ENCODE peak calls at places on chromosomes 5 and 9, in ten cellular contexts. One of them, this sample, is unnamed.

GRCh38 chr5:142813208-142813607 is 43.0 kb downstream of the ARHGAP26 start:
- DNase-seq in NCI-H460: no peak
- DNase-seq in effector CD8-positive, alpha-beta T cell: no peak
- DNase-seq in AG04449: no peak
- DNase-seq in epithelial cell of esophagus: no peak
- DNase-seq in A549: no peak
- DNase-seq in T-helper 2 cell: no peak
- DNase-seq in AG10803: no peak
- DNase-seq in iPS-NIHi11: no peak
- DNase-seq in stimulated activated CD4-positive, alpha-beta T cell treated with anti-CD3 and anti-CD28 coated beads, Interleukin-4, amount 100 ng/mL, for 24 hours: no peak
- DNase-seq in this sample: no peak

GRCh38 chr5:149439899-149440655 is 61.0 kb upstream of the IL17B start:
- DNase-seq in NCI-H460: peak
- DNase-seq in effector CD8-positive, alpha-beta T cell: no peak
- DNase-seq in AG04449: no peak
- DNase-seq in epithelial cell of esophagus: peak
- DNase-seq in A549: peak
- DNase-seq in T-helper 2 cell: no peak
- DNase-seq in AG10803: no peak
- DNase-seq in iPS-NIHi11: peak
- DNase-seq in stimulated activated CD4-positive, alpha-beta T cell treated with anti-CD3 and anti-CD28 coated beads, Interleukin-4, amount 100 ng/mL, for 24 hours: no peak
- DNase-seq in this sample: no peak

GRCh38 chr5:3006526-3006925 is 255.0 kb upstream of the IRX2 start:
- DNase-seq in NCI-H460: no peak
- DNase-seq in effector CD8-positive, alpha-beta T cell: no peak
- DNase-seq in AG04449: no peak
- DNase-seq in epithelial cell of esophagus: no peak
- DNase-seq in A549: no peak
- DNase-seq in T-helper 2 cell: no peak
- DNase-seq in AG10803: no peak
- DNase-seq in iPS-NIHi11: no peak
- DNase-seq in stimulated activated CD4-positive, alpha-beta T cell treated with anti-CD3 and anti-CD28 coated beads, Interleukin-4, amount 100 ng/mL, for 24 hours: no peak
- DNase-seq in this sample: no peak

GRCh38 chr9:801399-802071 is 40.0 kb upstream of the DMRT1 start:
- DNase-seq in NCI-H460: no peak
- DNase-seq in effector CD8-positive, alpha-beta T cell: no peak
- DNase-seq in AG04449: peak
- DNase-seq in epithelial cell of esophagus: peak
- DNase-seq in A549: no peak
- DNase-seq in T-helper 2 cell: no peak
- DNase-seq in AG10803: peak
- DNase-seq in iPS-NIHi11: no peak
- DNase-seq in stimulated activated CD4-positive, alpha-beta T cell treated with anti-CD3 and anti-CD28 coated beads, Interleukin-4, amount 100 ng/mL, for 24 hours: no peak
- DNase-seq in this sample: no peak

GRCh38 chr5:179805529-179806249 is 977 bp downstream of the MGAT4B start:
- DNase-seq in NCI-H460: no peak
- DNase-seq in effector CD8-positive, alpha-beta T cell: no peak
- DNase-seq in AG04449: no peak
- DNase-seq in epithelial cell of esophagus: peak
- DNase-seq in A549: no peak
- DNase-seq in T-helper 2 cell: no peak
- DNase-seq in AG10803: peak
- DNase-seq in iPS-NIHi11: peak
- DNase-seq in stimulated activated CD4-positive, alpha-beta T cell treated with anti-CD3 and anti-CD28 coated beads, Interleukin-4, amount 100 ng/mL, for 24 hours: peak
- DNase-seq in this sample: no peak

GRCh38 chr5:586751-587285 is 25.3 kb upstream of the CEP72 start:
- DNase-seq in NCI-H460: peak
- DNase-seq in effector CD8-positive, alpha-beta T cell: no peak
- DNase-seq in AG04449: no peak
- DNase-seq in epithelial cell of esophagus: no peak
- DNase-seq in A549: peak
- DNase-seq in T-helper 2 cell: no peak
- DNase-seq in AG10803: no peak
- DNase-seq in iPS-NIHi11: peak
- DNase-seq in stimulated activated CD4-positive, alpha-beta T cell treated with anti-CD3 and anti-CD28 coated beads, Interleukin-4, amount 100 ng/mL, for 24 hours: no peak
- DNase-seq in this sample: no peak

GRCh38 chr5:67880876-67881275 is 334.7 kb upstream of the PIK3R1 start:
- DNase-seq in NCI-H460: no peak
- DNase-seq in effector CD8-positive, alpha-beta T cell: no peak
- DNase-seq in AG04449: no peak
- DNase-seq in epithelial cell of esophagus: peak
- DNase-seq in A549: no peak
- DNase-seq in T-helper 2 cell: no peak
- DNase-seq in AG10803: no peak
- DNase-seq in iPS-NIHi11: no peak
- DNase-seq in stimulated activated CD4-positive, alpha-beta T cell treated with anti-CD3 and anti-CD28 coated beads, Interleukin-4, amount 100 ng/mL, for 24 hours: no peak
- DNase-seq in this sample: no peak

GRCh38 chr9:93612052-93612795 is 35.8 kb downstream of the PHF2 start:
- DNase-seq in NCI-H460: no peak
- DNase-seq in effector CD8-positive, alpha-beta T cell: no peak
- DNase-seq in AG04449: no peak
- DNase-seq in epithelial cell of esophagus: no peak
- DNase-seq in A549: no peak
- DNase-seq in T-helper 2 cell: no peak
- DNase-seq in AG10803: no peak
- DNase-seq in iPS-NIHi11: no peak
- DNase-seq in stimulated activated CD4-positive, alpha-beta T cell treated with anti-CD3 and anti-CD28 coated beads, Interleukin-4, amount 100 ng/mL, for 24 hours: no peak
- DNase-seq in this sample: no peak

GRCh38 chr9:114850871-114851270 is 45.0 kb upstream of the TNFSF15 start:
- DNase-seq in NCI-H460: no peak
- DNase-seq in effector CD8-positive, alpha-beta T cell: no peak
- DNase-seq in AG04449: no peak
- DNase-seq in epithelial cell of esophagus: no peak
- DNase-seq in A549: no peak
- DNase-seq in T-helper 2 cell: no peak
- DNase-seq in AG10803: no peak
- DNase-seq in iPS-NIHi11: no peak
- DNase-seq in stimulated activated CD4-positive, alpha-beta T cell treated with anti-CD3 and anti-CD28 coated beads, Interleukin-4, amount 100 ng/mL, for 24 hours: peak
- DNase-seq in this sample: no peak

GRCh38 chr5:154729613-154730012 is 25.6 kb upstream of the LARP1 start:
- DNase-seq in NCI-H460: no peak
- DNase-seq in effector CD8-positive, alpha-beta T cell: no peak
- DNase-seq in AG04449: no peak
- DNase-seq in epithelial cell of esophagus: no peak
- DNase-seq in A549: no peak
- DNase-seq in T-helper 2 cell: no peak
- DNase-seq in AG10803: no peak
- DNase-seq in iPS-NIHi11: no peak
- DNase-seq in stimulated activated CD4-positive, alpha-beta T cell treated with anti-CD3 and anti-CD28 coated beads, Interleukin-4, amount 100 ng/mL, for 24 hours: no peak
- DNase-seq in this sample: no peak

GRCh38 chr5:38885208-38885607 is 39.4 kb downstream of the OSMR start:
- DNase-seq in NCI-H460: no peak
- DNase-seq in effector CD8-positive, alpha-beta T cell: no peak
- DNase-seq in AG04449: no peak
- DNase-seq in epithelial cell of esophagus: no peak
- DNase-seq in A549: no peak
- DNase-seq in T-helper 2 cell: no peak
- DNase-seq in AG10803: no peak
- DNase-seq in iPS-NIHi11: no peak
- DNase-seq in stimulated activated CD4-positive, alpha-beta T cell treated with anti-CD3 and anti-CD28 coated beads, Interleukin-4, amount 100 ng/mL, for 24 hours: no peak
- DNase-seq in this sample: no peak

GRCh38 chr5:53520813-53521212 is 39.6 kb upstream of the NDUFS4 start:
- DNase-seq in NCI-H460: no peak
- DNase-seq in effector CD8-positive, alpha-beta T cell: no peak
- DNase-seq in AG04449: no peak
- DNase-seq in epithelial cell of esophagus: no peak
- DNase-seq in A549: no peak
- DNase-seq in T-helper 2 cell: no peak
- DNase-seq in AG10803: no peak
- DNase-seq in iPS-NIHi11: no peak
- DNase-seq in stimulated activated CD4-positive, alpha-beta T cell treated with anti-CD3 and anti-CD28 coated beads, Interleukin-4, amount 100 ng/mL, for 24 hours: no peak
- DNase-seq in this sample: no peak

GRCh38 chr5:176994460-176995121 is 12.0 kb downstream of the UIMC1 start:
- DNase-seq in NCI-H460: no peak
- DNase-seq in effector CD8-positive, alpha-beta T cell: no peak
- DNase-seq in AG04449: no peak
- DNase-seq in epithelial cell of esophagus: peak
- DNase-seq in A549: no peak
- DNase-seq in T-helper 2 cell: no peak
- DNase-seq in AG10803: peak
- DNase-seq in iPS-NIHi11: no peak
- DNase-seq in stimulated activated CD4-positive, alpha-beta T cell treated with anti-CD3 and anti-CD28 coated beads, Interleukin-4, amount 100 ng/mL, for 24 hours: no peak
- DNase-seq in this sample: peak

GRCh38 chr9:128555180-128555721 is 2.9 kb downstream of the SPTAN1 start:
- DNase-seq in NCI-H460: peak
- DNase-seq in effector CD8-positive, alpha-beta T cell: no peak
- DNase-seq in AG04449: no peak
- DNase-seq in epithelial cell of esophagus: peak
- DNase-seq in A549: peak
- DNase-seq in T-helper 2 cell: no peak
- DNase-seq in AG10803: peak
- DNase-seq in iPS-NIHi11: peak
- DNase-seq in stimulated activated CD4-positive, alpha-beta T cell treated with anti-CD3 and anti-CD28 coated beads, Interleukin-4, amount 100 ng/mL, for 24 hours: no peak
- DNase-seq in this sample: no peak

GRCh38 chr9:89999176-89999533 is 394.3 kb downstream of the GADD45G start:
- DNase-seq in NCI-H460: no peak
- DNase-seq in effector CD8-positive, alpha-beta T cell: no peak
- DNase-seq in AG04449: no peak
- DNase-seq in epithelial cell of esophagus: peak
- DNase-seq in A549: no peak
- DNase-seq in T-helper 2 cell: no peak
- DNase-seq in AG10803: no peak
- DNase-seq in iPS-NIHi11: peak
- DNase-seq in stimulated activated CD4-positive, alpha-beta T cell treated with anti-CD3 and anti-CD28 coated beads, Interleukin-4, amount 100 ng/mL, for 24 hours: no peak
- DNase-seq in this sample: peak

GRCh38 chr5:5881294-5881693 is 458.8 kb downstream of the ICE1 start:
- DNase-seq in NCI-H460: no peak
- DNase-seq in effector CD8-positive, alpha-beta T cell: no peak
- DNase-seq in AG04449: no peak
- DNase-seq in epithelial cell of esophagus: no peak
- DNase-seq in A549: no peak
- DNase-seq in T-helper 2 cell: no peak
- DNase-seq in AG10803: no peak
- DNase-seq in iPS-NIHi11: peak
- DNase-seq in stimulated activated CD4-positive, alpha-beta T cell treated with anti-CD3 and anti-CD28 coated beads, Interleukin-4, amount 100 ng/mL, for 24 hours: no peak
- DNase-seq in this sample: peak

GRCh38 chr5:78730300-78731094 is 81.9 kb upstream of the LHFPL2 start:
- DNase-seq in NCI-H460: no peak
- DNase-seq in effector CD8-positive, alpha-beta T cell: no peak
- DNase-seq in AG04449: no peak
- DNase-seq in epithelial cell of esophagus: no peak
- DNase-seq in A549: no peak
- DNase-seq in T-helper 2 cell: no peak
- DNase-seq in AG10803: no peak
- DNase-seq in iPS-NIHi11: no peak
- DNase-seq in stimulated activated CD4-positive, alpha-beta T cell treated with anti-CD3 and anti-CD28 coated beads, Interleukin-4, amount 100 ng/mL, for 24 hours: no peak
- DNase-seq in this sample: no peak

GRCh38 chr5:89582768-89583339 is 699.9 kb upstream of the MEF2C start:
- DNase-seq in NCI-H460: no peak
- DNase-seq in effector CD8-positive, alpha-beta T cell: no peak
- DNase-seq in AG04449: no peak
- DNase-seq in epithelial cell of esophagus: peak
- DNase-seq in A549: no peak
- DNase-seq in T-helper 2 cell: no peak
- DNase-seq in AG10803: peak
- DNase-seq in iPS-NIHi11: no peak
- DNase-seq in stimulated activated CD4-positive, alpha-beta T cell treated with anti-CD3 and anti-CD28 coated beads, Interleukin-4, amount 100 ng/mL, for 24 hours: no peak
- DNase-seq in this sample: no peak

GRCh38 chr5:145521066-145521465 is 314.1 kb downstream of the PRELID2 start:
- DNase-seq in NCI-H460: no peak
- DNase-seq in effector CD8-positive, alpha-beta T cell: no peak
- DNase-seq in AG04449: no peak
- DNase-seq in epithelial cell of esophagus: peak
- DNase-seq in A549: no peak
- DNase-seq in T-helper 2 cell: no peak
- DNase-seq in AG10803: no peak
- DNase-seq in iPS-NIHi11: no peak
- DNase-seq in stimulated activated CD4-positive, alpha-beta T cell treated with anti-CD3 and anti-CD28 coated beads, Interleukin-4, amount 100 ng/mL, for 24 hours: no peak
- DNase-seq in this sample: no peak

GRCh38 chr9:17318821-17319320 is 184.0 kb downstream of the CNTLN start:
- DNase-seq in NCI-H460: no peak
- DNase-seq in effector CD8-positive, alpha-beta T cell: no peak
- DNase-seq in AG04449: no peak
- DNase-seq in epithelial cell of esophagus: peak
- DNase-seq in A549: no peak
- DNase-seq in T-helper 2 cell: no peak
- DNase-seq in AG10803: peak
- DNase-seq in iPS-NIHi11: no peak
- DNase-seq in stimulated activated CD4-positive, alpha-beta T cell treated with anti-CD3 and anti-CD28 coated beads, Interleukin-4, amount 100 ng/mL, for 24 hours: no peak
- DNase-seq in this sample: no peak

GRCh38 chr9:38046669-38047300 is 22.2 kb downstream of the SHB start:
- DNase-seq in NCI-H460: no peak
- DNase-seq in effector CD8-positive, alpha-beta T cell: no peak
- DNase-seq in AG04449: peak
- DNase-seq in epithelial cell of esophagus: peak
- DNase-seq in A549: no peak
- DNase-seq in T-helper 2 cell: no peak
- DNase-seq in AG10803: peak
- DNase-seq in iPS-NIHi11: no peak
- DNase-seq in stimulated activated CD4-positive, alpha-beta T cell treated with anti-CD3 and anti-CD28 coated beads, Interleukin-4, amount 100 ng/mL, for 24 hours: no peak
- DNase-seq in this sample: no peak

GRCh38 chr5:138068742-138069375 is 15.0 kb upstream of the WNT8A start:
- DNase-seq in NCI-H460: peak
- DNase-seq in effector CD8-positive, alpha-beta T cell: peak
- DNase-seq in AG04449: peak
- DNase-seq in epithelial cell of esophagus: peak
- DNase-seq in A549: peak
- DNase-seq in T-helper 2 cell: peak
- DNase-seq in AG10803: peak
- DNase-seq in iPS-NIHi11: peak
- DNase-seq in stimulated activated CD4-positive, alpha-beta T cell treated with anti-CD3 and anti-CD28 coated beads, Interleukin-4, amount 100 ng/mL, for 24 hours: peak
- DNase-seq in this sample: peak

This sample was measured in Peyer's patch.